ENCODE peak calls at places on chromosomes 11 and 22, in five cellular contexts. S, X, E, H and D are unnamed samples.

GRCh38 chr11:132035228-132035627 is 664.8 kb downstream of the NTM start:
- DNase-seq in S (no peak), X (no peak), E (no peak), H (no peak), D (no peak)

GRCh38 chr11:65133724-65134123 is 595 bp downstream of the SYVN1 start:
- DNase-seq in S (peak), X (no peak), E (no peak), H (no peak), D (no peak)

GRCh38 chr11:118353084-118353710 is 6.2 kb upstream of the UBE4A start:
- DNase-seq in S (peak), X (no peak), E (peak), H (no peak), D (no peak)

GRCh38 chr22:27779650-27780049 is 21.9 kb downstream of the MN1 start:
- DNase-seq in S (no peak), X (no peak), E (no peak), H (no peak), D (no peak)

GRCh38 chr22:39148727-39149535 is 3.5 kb downstream of the CBX7 start:
- DNase-seq in S (peak), X (peak), E (peak), H (no peak), D (no peak)

GRCh38 chr11:70746351-70746750 is 348.0 kb downstream of the CTTN start:
- DNase-seq in S (no peak), X (no peak), E (no peak), H (no peak), D (no peak)

GRCh38 chr11:77109236-77110019 is 6.8 kb downstream of the OMP start:
- DNase-seq in S (no peak), X (no peak), E (no peak), H (no peak), D (no peak)

GRCh38 chr22:50503475-50504145 is 3.9 kb downstream of the LMF2 start:
- DNase-seq in S (no peak), X (no peak), E (peak), H (no peak), D (no peak)

GRCh38 chr11:47565340-47566165 is at the start of gene PTPMT1:
- DNase-seq in S (peak), X (no peak), E (peak), H (peak), D (peak)

DNA sequence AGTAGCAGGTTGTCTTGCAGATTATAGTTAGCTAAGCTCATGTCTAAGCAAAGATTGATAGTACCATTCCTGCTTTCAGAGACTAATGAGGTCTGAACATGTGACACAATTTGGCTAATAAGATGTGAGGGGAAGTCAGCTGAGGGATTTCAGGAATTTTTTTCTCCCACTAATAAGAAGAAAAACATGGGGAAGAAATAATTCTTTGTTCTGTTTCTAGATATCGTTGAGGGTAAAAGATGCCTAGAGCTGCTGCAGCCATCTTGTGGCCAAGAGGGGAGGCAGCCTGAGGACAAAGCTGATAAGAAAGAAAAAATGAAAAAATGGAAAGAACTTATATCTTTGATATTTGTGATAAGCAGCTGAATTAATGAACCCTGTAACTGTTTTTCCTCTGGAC is 1334.4 kb downstream of the LRRC4C start:
- DNase-seq in S (no peak), X (no peak), E (no peak), H (no peak), D (no peak)
- TF ChIP-seq CTCF in S (peak), X (no peak), E (no peak), H (no peak), D (no peak)

GRCh38 chr11:95156916-95157568 is 67.4 kb downstream of the ENDOD1 start:
- DNase-seq in S (no peak), X (no peak), E (no peak), H (no peak), D (peak)
- TF ChIP-seq CTCF in S (no peak), X (no peak), E (no peak), H (no peak), D (no peak)

DNA sequence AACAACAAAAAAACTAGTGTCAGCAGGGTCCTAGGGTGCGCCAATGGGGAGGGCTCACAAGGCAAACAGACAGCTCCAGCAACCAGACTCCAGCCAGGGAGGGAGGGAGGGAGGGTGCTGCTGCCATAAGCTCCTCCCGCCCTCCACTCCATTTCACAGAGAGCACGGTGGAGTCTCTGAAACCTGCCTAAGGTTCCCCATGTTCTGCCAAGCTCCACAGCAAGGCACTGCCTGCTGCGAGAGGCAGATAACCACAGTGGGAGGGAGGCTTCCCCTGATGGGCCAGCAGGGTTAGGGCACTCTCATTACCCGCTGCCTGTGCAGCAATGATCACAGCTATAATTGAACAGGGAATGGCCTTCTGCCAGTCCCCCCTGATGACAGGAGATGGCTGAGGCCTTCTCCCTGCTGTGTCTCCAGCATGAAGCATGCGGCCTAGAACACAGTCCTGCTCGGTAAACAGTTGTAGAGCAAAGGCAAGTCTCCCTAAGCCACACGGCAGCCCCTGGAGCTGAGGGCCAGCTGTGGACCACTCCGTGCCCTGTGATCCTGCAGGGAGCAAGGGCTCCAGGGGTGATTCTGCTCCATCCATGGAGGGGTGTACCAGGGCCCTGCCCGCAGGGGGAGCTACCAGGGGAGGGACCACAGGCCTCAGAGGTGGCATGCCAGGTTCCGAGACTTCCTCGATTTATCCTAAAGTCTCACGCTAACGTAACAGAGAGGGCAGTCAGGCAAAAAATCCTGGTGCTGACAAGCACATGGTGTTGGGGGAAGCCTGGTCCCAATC is 42.9 kb downstream of the PC start:
- DNase-seq in S (no peak), X (no peak), E (no peak), H (no peak), D (no peak)
- TF ChIP-seq CTCF in S (peak), X (no peak), E (no peak), H (peak), D (no peak)

DNA sequence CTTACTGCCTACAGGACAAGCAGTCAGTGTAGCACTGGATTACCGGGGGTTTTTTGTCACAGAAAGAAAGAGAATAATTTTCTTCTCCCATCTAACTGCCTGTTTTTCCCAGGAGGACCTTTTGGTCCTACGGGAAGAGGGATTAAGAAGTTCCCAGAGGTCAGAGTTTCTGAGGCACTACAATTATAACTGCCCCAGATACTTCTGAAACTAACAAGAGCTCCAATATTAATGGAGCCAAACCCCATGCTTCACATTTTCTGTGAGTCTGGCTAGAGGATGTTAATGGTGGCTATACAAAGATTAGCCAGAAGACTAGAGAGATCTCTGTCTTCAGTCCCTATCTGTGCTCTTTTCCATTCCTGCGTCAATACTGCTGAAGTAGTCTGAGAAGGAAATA is at the start of gene OR56A3:
- DNase-seq in S (no peak), X (no peak), E (no peak), H (no peak), D (no peak)
- TF ChIP-seq CTCF in S (no peak), X (no peak), E (no peak), H (no peak), D (no peak)

GRCh38 chr22:48593551-48593950 is 1234.1 kb downstream of the BRD1 start:
- DNase-seq in S (no peak), X (no peak), E (no peak), H (no peak), D (no peak)

GRCh38 chr22:48594757-48595510 is 1232.7 kb downstream of the BRD1 start:
- DNase-seq in S (no peak), X (no peak), E (no peak), H (no peak), D (no peak)

GRCh38 chr22:48595511-48595905 is 1232.2 kb downstream of the BRD1 start:
- DNase-seq in S (no peak), X (no peak), E (no peak), H (no peak), D (no peak)

GRCh38 chr22:48594016-48594756 is 1233.5 kb downstream of the BRD1 start:
- DNase-seq in S (no peak), X (no peak), E (no peak), H (no peak), D (no peak)

GRCh38 chr22:48596111-48596860 is 1231.4 kb downstream of the BRD1 start:
- DNase-seq in S (no peak), X (no peak), E (no peak), H (no peak), D (no peak)
- TF ChIP-seq CTCF in S (no peak), X (no peak), E (no peak), H (no peak), D (no peak)

GRCh38 chr11:129278586-129279319 is 86.6 kb upstream of the ARHGAP32 start:
- DNase-seq in S (no peak), X (no peak), E (no peak), H (no peak), D (no peak)
- TF ChIP-seq CTCF in S (no peak), X (no peak), E (no peak), H (peak), D (no peak)

DNA sequence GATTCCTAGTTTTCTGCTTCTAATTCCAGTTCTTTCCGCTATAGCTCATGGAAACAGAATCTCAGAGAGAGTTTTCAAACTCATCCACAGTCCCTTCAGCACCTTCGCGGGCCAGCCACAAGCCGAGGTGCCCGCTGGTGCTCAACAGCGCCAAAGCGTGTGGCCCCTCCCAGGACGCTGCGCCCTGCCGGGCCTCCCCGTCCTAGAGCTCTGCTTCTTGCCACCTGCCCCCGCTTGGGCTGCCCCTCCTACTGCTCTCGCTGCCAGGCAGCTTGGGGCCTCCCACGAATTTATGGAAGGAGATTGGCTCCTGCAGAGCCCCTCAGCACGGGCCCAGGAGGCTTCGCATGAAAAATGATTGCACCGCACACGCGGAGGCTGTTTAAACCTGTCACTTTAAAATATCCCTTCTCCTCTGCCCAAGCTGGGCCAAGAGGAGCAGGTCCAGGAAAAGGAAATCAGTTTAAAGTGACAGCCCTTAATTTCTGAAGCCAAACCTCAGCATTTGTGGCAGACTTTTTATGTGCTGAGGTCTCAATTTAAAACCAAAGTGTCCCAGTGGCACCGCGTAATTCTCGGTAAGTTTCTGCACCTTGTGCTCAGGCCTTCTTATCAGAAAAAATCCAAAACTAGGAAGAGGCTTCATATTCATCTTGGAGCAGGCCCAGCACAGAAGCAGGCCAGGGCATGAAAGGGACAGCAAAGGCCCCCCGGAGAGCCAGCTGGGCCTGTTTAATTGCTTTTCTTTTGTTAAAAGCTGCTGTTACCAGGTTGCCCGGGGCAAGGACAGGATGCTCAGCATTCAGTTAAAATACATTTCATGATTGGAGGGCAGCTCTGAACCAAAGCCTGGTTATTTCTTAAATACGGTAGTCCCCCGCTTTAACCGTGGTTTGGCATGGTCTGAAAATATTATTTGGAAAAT is 303.6 kb downstream of the OPCML start:
- DNase-seq in S (no peak), X (no peak), E (no peak), H (no peak), D (no peak)
- TF ChIP-seq CTCF in S (no peak), X (no peak), E (no peak), H (no peak), D (no peak)